ENCODE peak calls at places on chromosomes 4 and X, in nine cellular contexts. B is head of caudate nucleus, N is SJCRH30, Z is adipocyte, K is Daoy, C is fibroblast of pulmonary artery, D is Ammon's horn, S is GDM1, O is spleen. A is an unnamed sample.

GRCh38 chr4:33369366-33369899 is 2649.3 kb downstream of the PCDH7 start:
- DNase-seq in B (peak), N (peak), Z (peak), K (peak), C (peak), D (no peak), S (no peak), O (no peak), A (peak)

GRCh38 chr4:39362827-39363226 is 3.3 kb downstream of the RFC1 start:
- DNase-seq in B (no peak), N (peak), Z (peak), K (no peak), C (no peak), D (no peak), S (no peak), O (no peak), A (no peak)

GRCh38 chr4:68378226-68378625 is 28.3 kb upstream of the YTHDC1 start:
- DNase-seq in B (no peak), N (no peak), Z (no peak), K (no peak), C (no peak), D (no peak), S (no peak), O (no peak), A (no peak)

GRCh38 chr4:1449475-1449832 is 43.2 kb upstream of the NKX1-1 start:
- DNase-seq in B (no peak), N (no peak), Z (no peak), K (no peak), C (no peak), D (no peak), S (no peak), O (no peak), A (no peak)

GRCh38 chrX:24395775-24396174 is 35.3 kb downstream of the SUPT20HL1 start:
- DNase-seq in B (peak), N (peak), Z (peak), K (peak), C (peak), D (peak), S (peak), O (no peak), A (peak)

GRCh38 chr4:151325320-151326246 is at the start of gene SH3D19:
- DNase-seq in B (peak), N (peak), Z (peak), K (peak), C (peak), D (peak), S (no peak), O (peak), A (peak)

GRCh38 chrX:111823703-111824102 is 52.3 kb upstream of the TRPC5OS start:
- DNase-seq in B (no peak), N (no peak), Z (no peak), K (no peak), C (no peak), D (no peak), S (no peak), O (no peak), A (no peak)

GRCh38 chr4:74659576-74660411 is 134.5 kb downstream of the BTC start:
- DNase-seq in B (peak), N (peak), Z (peak), K (peak), C (peak), D (peak), S (peak), O (no peak), A (peak)

GRCh38 chrX:143768976-143769375 is 48.4 kb upstream of the SPANXN2 start:
- DNase-seq in B (no peak), N (no peak), Z (no peak), K (no peak), C (peak), D (no peak), S (no peak), O (no peak), A (peak)

GRCh38 chr4:8181844-8182243 is 17.2 kb upstream of the SH3TC1 start:
- DNase-seq in B (no peak), N (peak), Z (no peak), K (no peak), C (no peak), D (no peak), S (no peak), O (peak), A (no peak)

GRCh38 chr4:26001413-26001812 is 87.4 kb downstream of the SMIM20 start:
- DNase-seq in B (no peak), N (no peak), Z (no peak), K (no peak), C (no peak), D (no peak), S (no peak), O (no peak), A (no peak)

GRCh38 chr4:72975488-72975784 is 94.1 kb downstream of the COX18 start:
- DNase-seq in B (no peak), N (no peak), Z (peak), K (no peak), C (peak), D (no peak), S (no peak), O (no peak), A (peak)

GRCh38 chr4:168832746-168833575 is 177.1 kb downstream of the CBR4 start:
- DNase-seq in B (peak), N (peak), Z (peak), K (no peak), C (peak), D (peak), S (no peak), O (peak), A (peak)

GRCh38 chrX:31314921-31315320 is 243.1 kb upstream of the FTHL17 start:
- DNase-seq in B (no peak), N (no peak), Z (peak), K (peak), C (peak), D (no peak), S (no peak), O (no peak), A (peak)

GRCh38 chr4:8225704-8226443 is 26.8 kb downstream of the SH3TC1 start:
- DNase-seq in B (no peak), N (peak), Z (no peak), K (no peak), C (no peak), D (no peak), S (no peak), O (peak), A (no peak)

A was measured in fibroblast of the aortic adventitia.